ENCODE peak calls at places on chromosomes 12 and 14, in four cellular contexts. J is heart right ventricle, Y is foreskin fibroblast, V is HCT116. I is an unnamed sample.

GRCh38 chr14:80996049-80996901 is 40.9 kb downstream of the TSHR start:
- DNase-seq in J (peak; percentile 59), Y (peak; percentile 63), V (peak; percentile 66), I (peak; percentile 84)

GRCh38 chr12:93234641-93235040 is 143.1 kb upstream of the NUDT4 start:
- DNase-seq in J (no peak), Y (no peak), V (no peak), I (peak; percentile 5)

GRCh38 chr12:105214670-105215375 is 21.2 kb downstream of the APPL2 start:
- DNase-seq in J (no peak), Y (no peak), V (no peak), I (peak; percentile 51)

GRCh38 chr14:103501921-103502669 is 20.5 kb downstream of the CKB start:
- DNase-seq in J (no peak), Y (no peak), V (no peak), I (no peak)

GRCh38 chr12:45730116-45730841 is 773 bp downstream of the ARID2 start:
- DNase-seq in J (peak; percentile 33), Y (peak; percentile 33), V (no peak), I (peak; percentile 39)

GRCh38 chr14:52906141-52906601 is 44.7 kb downstream of the FERMT2 start:
- DNase-seq in J (no peak), Y (peak; percentile 80), V (peak; percentile 71), I (peak; percentile 83)

GRCh38 chr12:72271741-72272661 is at the start of gene TRHDE:
- DNase-seq in J (peak; percentile 7), Y (peak; percentile 68), V (no peak), I (peak; percentile 47)

GRCh38 chr14:68753696-68754095 is 39.2 kb downstream of the ZFP36L1 start:
- DNase-seq in J (no peak), Y (peak; percentile 37), V (no peak), I (peak; percentile 89)

GRCh38 chr14:90788031-90788430 is 28.2 kb downstream of the TTC7B start:
- DNase-seq in J (no peak), Y (no peak), V (no peak), I (no peak)

GRCh38 chr12:21542412-21542811 is 16.3 kb downstream of the SPX start:
- DNase-seq in J (no peak), Y (no peak), V (no peak), I (no peak)

GRCh38 chr14:35286707-35287106 is 5.5 kb upstream of the PSMA6 start:
- DNase-seq in J (no peak), Y (no peak), V (no peak), I (no peak)

GRCh38 chr12:106999444-106999843 is 12.5 kb upstream of the MTERF2 start:
- DNase-seq in J (no peak), Y (no peak), V (no peak), I (peak; percentile 54)

GRCh38 chr14:98984719-98985041 is 287.3 kb downstream of the BCL11B start:
- DNase-seq in J (no peak), Y (no peak), V (no peak), I (no peak)

GRCh38 chr12:116969615-116970575 is 59.1 kb downstream of the FBXW8 start:
- DNase-seq in J (peak; percentile 50), Y (no peak), V (no peak), I (peak; percentile 82)

GRCh38 chr12:121579190-121579791 is 1.5 kb downstream of the KDM2B start:
- DNase-seq in J (no peak), Y (no peak), V (no peak), I (no peak)

GRCh38 chr14:67738740-67739504 is 37.2 kb downstream of the RDH12 start:
- DNase-seq in J (peak; percentile 75), Y (peak; percentile 92), V (peak; percentile 19), I (peak; percentile 96)

GRCh38 chr14:76151398-76152332 is at the start of gene GPATCH2L:
- DNase-seq in J (peak; percentile 96), Y (peak; percentile 85), V (peak; percentile 66), I (peak; percentile 82)

GRCh38 chr12:123269395-123269892 is 2.2 kb downstream of the CDK2AP1 start:
- DNase-seq in J (peak; percentile 72), Y (peak; percentile 60), V (no peak), I (peak; percentile 71)

GRCh38 chr12:75862692-75863471 is 168.7 kb downstream of the PHLDA1 start:
- DNase-seq in J (no peak), Y (peak; percentile 86), V (peak; percentile 84), I (peak; percentile 72)

GRCh38 chr12:27818421-27818918 is 38.4 kb upstream of the MANSC4 start:
- DNase-seq in J (no peak), Y (no peak), V (no peak), I (no peak)

GRCh38 chr12:8948711-8949524 is 527 bp downstream of the M6PR start:
- DNase-seq in J (peak; percentile 16), Y (peak; percentile 25), V (no peak), I (peak; percentile 31)

GRCh38 chr12:108237272-108237671 is 101.8 kb downstream of the CMKLR1 start:
- DNase-seq in J (no peak), Y (no peak), V (peak; percentile 40), I (no peak)

GRCh38 chr14:80055912-80056801 is 155.1 kb downstream of the DIO2 start:
- DNase-seq in J (peak; percentile 36), Y (peak; percentile 23), V (no peak), I (peak; percentile 56)

GRCh38 chr12:101948365-101948764 is 71.0 kb downstream of the DRAM1 start:
- DNase-seq in J (no peak), Y (no peak), V (no peak), I (no peak)

DNA sequence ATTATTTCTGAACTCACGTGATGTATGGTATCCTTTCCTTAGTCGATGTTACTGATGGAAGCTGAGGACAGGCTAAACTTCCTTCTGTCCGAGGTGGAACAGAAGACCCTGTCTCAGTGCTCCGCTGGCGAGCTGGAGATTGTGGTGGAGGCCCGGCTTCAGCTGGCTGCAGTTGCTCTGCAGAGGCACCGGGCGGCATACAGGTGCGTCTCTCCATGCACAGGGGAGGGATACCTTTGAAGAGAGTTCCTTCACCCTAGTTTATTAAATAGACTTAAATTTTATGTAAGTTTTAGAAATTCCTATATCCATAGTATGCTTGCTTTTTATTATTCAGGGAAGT is 186.7 kb upstream of the NEDD1 start:
- DNase-seq in J (no peak), Y (no peak), V (no peak), I (no peak)
- TF ChIP-seq CTCF in J (no peak), Y (no peak), V (no peak), I (no peak)

DNA sequence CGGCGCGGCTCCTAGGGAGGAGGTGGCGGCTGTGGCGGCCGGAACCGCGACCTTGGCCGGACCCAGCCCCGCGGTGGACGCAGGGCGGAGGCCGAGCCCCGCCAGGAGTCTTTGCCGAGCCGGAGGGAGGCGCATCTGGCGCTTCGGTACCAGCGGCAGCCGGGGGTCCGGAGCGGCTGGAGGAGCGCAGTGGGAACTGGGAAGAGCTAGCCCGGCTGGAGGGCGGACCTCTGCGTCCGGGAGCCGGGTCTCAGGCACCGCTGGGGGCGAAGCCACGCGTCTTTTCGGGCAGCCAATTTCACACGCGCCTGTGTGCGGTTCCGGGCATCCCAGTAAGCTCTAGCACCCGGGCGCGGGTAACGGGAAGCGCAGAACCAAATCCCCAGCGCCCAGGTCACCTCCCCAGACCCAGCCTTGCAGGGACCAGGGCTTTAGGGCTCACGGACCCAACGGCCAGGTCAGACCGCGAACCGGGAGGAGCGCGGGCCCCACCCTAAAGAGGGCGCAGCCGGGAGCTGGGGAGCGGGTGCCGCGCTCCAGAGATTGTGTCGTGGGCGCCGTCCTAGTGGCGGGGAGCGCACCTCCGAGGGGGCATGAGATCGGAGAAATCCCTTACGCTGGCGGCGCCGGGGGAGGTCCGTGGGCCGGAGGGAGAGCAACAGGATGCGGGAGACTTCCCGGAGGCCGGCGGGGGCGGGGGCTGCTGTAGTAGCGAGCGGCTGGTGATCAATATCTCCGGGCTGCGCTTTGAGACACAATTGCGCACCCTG is 89.4 kb downstream of the GALNT8 start:
- DNase-seq in J (no peak), Y (no peak), V (no peak), I (no peak)
- H3K4me3 ChIP-seq in J (peak overlapping the region; percentile 21), Y (no peak overlapping the region), V (no peak overlapping the region), I (peak overlapping the region; percentile 26)

DNA sequence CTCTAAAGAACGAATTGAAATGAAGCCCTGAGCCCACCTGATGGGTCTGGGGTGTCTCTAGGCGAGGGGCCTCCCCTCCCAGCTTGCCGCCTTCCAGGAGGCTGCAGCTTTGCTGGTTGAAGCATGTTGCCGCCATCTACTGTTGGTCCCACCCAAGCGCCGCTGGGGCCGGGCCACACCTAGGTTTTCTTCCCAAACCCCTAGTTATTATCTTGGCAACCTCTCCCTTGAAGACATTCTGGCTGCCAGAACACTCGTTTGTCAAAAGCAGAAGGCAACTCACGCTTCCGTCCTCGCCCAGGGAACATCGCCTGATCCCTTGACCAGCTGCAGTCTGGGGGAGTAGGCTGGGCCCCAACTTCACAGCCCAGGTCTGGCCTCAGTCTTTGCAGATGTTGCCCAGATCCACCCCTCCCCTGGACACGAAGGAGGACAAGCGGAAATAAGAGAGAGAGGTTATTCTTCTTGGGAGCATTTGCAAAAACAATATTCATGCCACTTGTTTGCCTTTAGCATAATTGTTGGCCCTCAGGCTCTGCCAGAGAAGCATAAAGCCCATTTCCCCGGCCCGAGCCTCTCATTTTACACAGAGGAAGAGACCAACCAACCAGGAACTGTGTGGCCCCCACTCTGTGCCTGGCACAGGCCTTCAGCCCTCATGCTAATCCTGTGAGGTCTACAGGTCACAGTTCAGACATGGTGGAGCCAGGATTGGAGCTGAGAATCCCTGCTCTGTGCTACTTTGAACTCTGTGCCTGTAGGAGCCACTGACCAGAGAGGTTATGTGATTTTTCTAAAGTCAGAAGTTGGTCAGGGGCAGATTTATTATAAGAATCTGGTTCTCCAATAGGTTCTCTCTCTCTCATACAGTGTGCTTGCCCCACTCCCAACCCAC is 6.7 kb downstream of the EMP1 start:
- DNase-seq in J (peak; percentile 55), Y (no peak), V (no peak), I (peak; percentile 70)
- TF ChIP-seq CTCF in J (peak; percentile 41), Y (peak; percentile 19), V (peak; percentile 38), I (peak; percentile 56)

DNA sequence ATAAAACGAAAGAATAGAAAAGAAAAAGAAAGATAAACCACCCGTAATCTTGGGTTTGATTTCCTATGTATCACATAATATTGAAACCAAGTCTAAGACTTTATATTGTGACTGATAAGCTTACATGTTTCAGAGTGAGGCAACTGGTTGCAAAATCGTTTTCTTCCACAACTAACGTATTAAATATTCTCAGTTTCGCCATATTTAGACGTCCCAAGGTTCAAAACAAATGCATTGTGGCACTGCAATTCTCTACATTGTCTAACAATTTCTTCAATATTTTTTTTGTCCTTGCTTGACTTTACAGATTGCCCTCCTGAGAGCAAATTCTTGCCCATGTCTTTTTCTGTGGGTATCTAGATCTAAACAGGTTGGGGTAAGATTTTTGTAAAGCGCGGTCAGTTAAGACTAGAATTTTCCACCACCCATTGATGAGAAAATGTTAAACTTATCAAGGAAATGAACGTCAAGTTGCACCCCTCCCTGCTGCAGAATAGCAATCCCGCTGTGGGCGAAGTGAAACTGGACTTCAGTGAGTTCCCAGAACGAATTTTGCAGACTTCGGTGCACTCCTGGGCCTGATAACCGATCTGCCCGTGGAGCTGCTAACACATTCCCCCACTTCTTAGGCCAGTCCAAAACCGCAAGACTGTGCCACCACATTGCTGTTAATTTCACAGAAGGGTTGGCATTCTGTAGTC is 2.7 kb downstream of the TBX3 start:
- DNase-seq in J (peak; percentile 39), Y (no peak), V (no peak), I (peak; percentile 60)
- H3K4me3 ChIP-seq in J (peak overlapping the region; percentile 83), Y (peak overlapping the region; percentile 62), V (no peak overlapping the region), I (peak overlapping the region; percentile 94)